ENCODE peak calls at places on chromosomes 4 and X, in ten cellular contexts. C is GM06990; H is activated naive CD4-positive, alpha-beta T cell; U is MM.1S; J is NCI-H1105 treated with DMSO at 0.1 percent for 48 hours; P is sciatic nerve; G is fibroblast of pulmonary artery; A is astrocyte of the hippocampus; I is T1000; L is M059J. E is an unnamed sample.

GRCh38 chr4:20272411-20272872 is 20.7 kb downstream of the SLIT2 start:
- DNase-seq in C (no peak), H (no peak), U (no peak), J (no peak), P (no peak), G (no peak), A (peak), I (no peak), L (peak), E (no peak)

GRCh38 chr4:38069271-38069760 is 109.1 kb downstream of the PTTG2 start:
- DNase-seq in C (no peak), H (no peak), U (peak), J (no peak), P (no peak), G (peak), A (peak), I (no peak), L (peak), E (no peak)

GRCh38 chr4:146278986-146279385 is 64.6 kb downstream of the REELD1 start:
- DNase-seq in C (no peak), H (no peak), U (no peak), J (no peak), P (no peak), G (no peak), A (no peak), I (no peak), L (no peak), E (no peak)

GRCh38 chrX:140504371-140505324 is at the start of gene SOX3:
- DNase-seq in C (no peak), H (no peak), U (no peak), J (no peak), P (no peak), G (no peak), A (no peak), I (no peak), L (peak), E (no peak)

GRCh38 chr4:53068755-53069154 is 206.6 kb downstream of the RASL11B start:
- DNase-seq in C (no peak), H (no peak), U (no peak), J (no peak), P (no peak), G (peak), A (peak), I (no peak), L (peak), E (no peak)

GRCh38 chrX:68049466-68049865 is 383.8 kb downstream of the OPHN1 start:
- DNase-seq in C (no peak), H (no peak), U (no peak), J (no peak), P (no peak), G (no peak), A (peak), I (no peak), L (no peak), E (no peak)

GRCh38 chrX:10554612-10555270 is 65.6 kb downstream of the MID1 start:
- DNase-seq in C (no peak), H (no peak), U (no peak), J (no peak), P (no peak), G (no peak), A (no peak), I (no peak), L (no peak), E (no peak)

GRCh38 chr4:63302792-63303191 is 1106.5 kb downstream of the TECRL start:
- DNase-seq in C (no peak), H (no peak), U (no peak), J (no peak), P (no peak), G (no peak), A (no peak), I (no peak), L (no peak), E (no peak)

GRCh38 chr4:44629280-44629866 is 22.1 kb downstream of the YIPF7 start:
- DNase-seq in C (peak), H (no peak), U (peak), J (peak), P (no peak), G (peak), A (peak), I (peak), L (peak), E (no peak)

GRCh38 chr4:16684083-16684482 is 214.4 kb downstream of the LDB2 start:
- DNase-seq in C (no peak), H (no peak), U (no peak), J (no peak), P (no peak), G (peak), A (peak), I (no peak), L (peak), E (no peak)

GRCh38 chr4:154958121-154958520 is 177.0 kb downstream of the RBM46 start:
- DNase-seq in C (no peak), H (no peak), U (no peak), J (no peak), P (no peak), G (no peak), A (no peak), I (no peak), L (no peak), E (no peak)

GRCh38 chr4:146790515-146790914 is 151.8 kb downstream of the POU4F2 start:
- DNase-seq in C (no peak), H (no peak), U (no peak), J (no peak), P (no peak), G (no peak), A (no peak), I (no peak), L (no peak), E (no peak)

GRCh38 chr4:85759392-85759791 is 284.4 kb downstream of the ARHGAP24 start:
- DNase-seq in C (no peak), H (no peak), U (no peak), J (no peak), P (no peak), G (no peak), A (no peak), I (no peak), L (no peak), E (no peak)

GRCh38 chrX:34654939-34655338 is 2.1 kb downstream of the TMEM47 start:
- DNase-seq in C (no peak), H (no peak), U (no peak), J (no peak), P (no peak), G (peak), A (peak), I (no peak), L (peak), E (no peak)

GRCh38 chr4:24394041-24394440 is 190.3 kb downstream of the DHX15 start:
- DNase-seq in C (no peak), H (no peak), U (no peak), J (no peak), P (no peak), G (no peak), A (peak), I (peak), L (peak), E (no peak)

GRCh38 chr4:108210989-108211725 is 42.4 kb upstream of the LEF1 start:
- DNase-seq in C (no peak), H (no peak), U (no peak), J (no peak), P (no peak), G (no peak), A (no peak), I (no peak), L (peak), E (no peak)

GRCh38 chr4:77120888-77121508 is 36.0 kb upstream of the CCNG2 start:
- DNase-seq in C (no peak), H (no peak), U (no peak), J (no peak), P (no peak), G (no peak), A (no peak), I (no peak), L (no peak), E (no peak)

E was measured in cardiac septum.